ENCODE peak calls at places on chromosomes 1 and 21, in six cellular contexts. One of them, this sample, is unnamed.

GRCh38 chr1:18874600-18874999 is 15.1 kb upstream of the TAS1R2 start:
- DNase-seq in HEK293T: no peak
- DNase-seq in neural progenitor cell: no peak
- DNase-seq in activated T-helper 1 cell treated with anti-CD3 and anti-CD28 coated beads, Interleukin-12 subunit alpha, Interleukin-12 subunit beta, Interleukin-2, Interleukin-4 antibody, amounts not matched to agents 30 ng/mL and 10 ng/mL and 1 ng/mL, durations not matched to agents 14 hours and 24 hours and 36 hours: no peak
- DNase-seq in AML-193: no peak
- DNase-seq in stromal cell of bone marrow: no peak
- DNase-seq in this sample: no peak

GRCh38 chr21:15732290-15732995 is 2.7 kb downstream of the USP25 start:
- DNase-seq in neural progenitor cell: no peak
- DNase-seq in AML-193: peak; percentile 79
- DNase-seq in stromal cell of bone marrow: no peak
- DNase-seq in activated T-helper 1 cell treated with anti-CD3 and anti-CD28 coated beads, Interleukin-12 subunit alpha, Interleukin-12 subunit beta, Interleukin-2, Interleukin-4 antibody, amounts not matched to agents 30 ng/mL and 10 ng/mL and 1 ng/mL, durations not matched to agents 14 hours and 24 hours and 36 hours: no peak
- DNase-seq in HEK293T: no peak
- DNase-seq in this sample: no peak

GRCh38 chr21:34673006-34673405 is 4.2 kb downstream of the CLIC6 start:
- DNase-seq in neural progenitor cell: no peak
- DNase-seq in HEK293T: no peak
- DNase-seq in activated T-helper 1 cell treated with anti-CD3 and anti-CD28 coated beads, Interleukin-12 subunit alpha, Interleukin-12 subunit beta, Interleukin-2, Interleukin-4 antibody, amounts not matched to agents 30 ng/mL and 10 ng/mL and 1 ng/mL, durations not matched to agents 14 hours and 24 hours and 36 hours: no peak
- DNase-seq in AML-193: no peak
- DNase-seq in stromal cell of bone marrow: no peak
- DNase-seq in this sample: no peak

GRCh38 chr1:228275435-228276342 is 67.8 kb downstream of the OBSCN start:
- DNase-seq in stromal cell of bone marrow: peak; percentile 58
- DNase-seq in AML-193: peak; percentile 49
- DNase-seq in HEK293T: peak; percentile 46
- DNase-seq in activated T-helper 1 cell treated with anti-CD3 and anti-CD28 coated beads, Interleukin-12 subunit alpha, Interleukin-12 subunit beta, Interleukin-2, Interleukin-4 antibody, amounts not matched to agents 30 ng/mL and 10 ng/mL and 1 ng/mL, durations not matched to agents 14 hours and 24 hours and 36 hours: peak; percentile 83
- DNase-seq in neural progenitor cell: peak; percentile 96
- DNase-seq in this sample: peak; percentile 35

GRCh38 chr1:55402117-55402516 is 187.0 kb upstream of the USP24 start:
- DNase-seq in neural progenitor cell: no peak
- DNase-seq in activated T-helper 1 cell treated with anti-CD3 and anti-CD28 coated beads, Interleukin-12 subunit alpha, Interleukin-12 subunit beta, Interleukin-2, Interleukin-4 antibody, amounts not matched to agents 30 ng/mL and 10 ng/mL and 1 ng/mL, durations not matched to agents 14 hours and 24 hours and 36 hours: no peak
- DNase-seq in HEK293T: no peak
- DNase-seq in stromal cell of bone marrow: peak; percentile 68
- DNase-seq in AML-193: no peak
- DNase-seq in this sample: peak; percentile 35

GRCh38 chr1:77976433-77977076 is 2.3 kb downstream of the FUBP1 start:
- DNase-seq in neural progenitor cell: peak; percentile 18
- DNase-seq in AML-193: no peak
- DNase-seq in stromal cell of bone marrow: no peak
- DNase-seq in HEK293T: no peak
- DNase-seq in activated T-helper 1 cell treated with anti-CD3 and anti-CD28 coated beads, Interleukin-12 subunit alpha, Interleukin-12 subunit beta, Interleukin-2, Interleukin-4 antibody, amounts not matched to agents 30 ng/mL and 10 ng/mL and 1 ng/mL, durations not matched to agents 14 hours and 24 hours and 36 hours: no peak
- DNase-seq in this sample: no peak

GRCh38 chr1:3465091-3465934 is 10.8 kb downstream of the ARHGEF16 start:
- DNase-seq in stromal cell of bone marrow: no peak
- DNase-seq in activated T-helper 1 cell treated with anti-CD3 and anti-CD28 coated beads, Interleukin-12 subunit alpha, Interleukin-12 subunit beta, Interleukin-2, Interleukin-4 antibody, amounts not matched to agents 30 ng/mL and 10 ng/mL and 1 ng/mL, durations not matched to agents 14 hours and 24 hours and 36 hours: no peak
- DNase-seq in AML-193: no peak
- DNase-seq in HEK293T: no peak
- DNase-seq in neural progenitor cell: no peak
- DNase-seq in this sample: no peak

GRCh38 chr1:224513787-224514209 is 79.2 kb upstream of the WDR26 start:
- DNase-seq in stromal cell of bone marrow: peak; percentile 63
- DNase-seq in HEK293T: peak; percentile 95
- DNase-seq in neural progenitor cell: peak; percentile 91
- DNase-seq in activated T-helper 1 cell treated with anti-CD3 and anti-CD28 coated beads, Interleukin-12 subunit alpha, Interleukin-12 subunit beta, Interleukin-2, Interleukin-4 antibody, amounts not matched to agents 30 ng/mL and 10 ng/mL and 1 ng/mL, durations not matched to agents 14 hours and 24 hours and 36 hours: peak; percentile 71
- DNase-seq in AML-193: peak; percentile 60
- DNase-seq in this sample: no peak

GRCh38 chr1:8373547-8374270 is 55.8 kb downstream of the SLC45A1 start:
- DNase-seq in HEK293T: no peak
- DNase-seq in activated T-helper 1 cell treated with anti-CD3 and anti-CD28 coated beads, Interleukin-12 subunit alpha, Interleukin-12 subunit beta, Interleukin-2, Interleukin-4 antibody, amounts not matched to agents 30 ng/mL and 10 ng/mL and 1 ng/mL, durations not matched to agents 14 hours and 24 hours and 36 hours: no peak
- DNase-seq in neural progenitor cell: peak; percentile 81
- DNase-seq in stromal cell of bone marrow: peak; percentile 90
- DNase-seq in AML-193: no peak
- DNase-seq in this sample: peak; percentile 57

GRCh38 chr21:31397939-31398338 is 53.9 kb upstream of the TIAM1 start:
- DNase-seq in HEK293T: peak; percentile 34
- DNase-seq in neural progenitor cell: peak; percentile 27
- DNase-seq in AML-193: no peak
- DNase-seq in activated T-helper 1 cell treated with anti-CD3 and anti-CD28 coated beads, Interleukin-12 subunit alpha, Interleukin-12 subunit beta, Interleukin-2, Interleukin-4 antibody, amounts not matched to agents 30 ng/mL and 10 ng/mL and 1 ng/mL, durations not matched to agents 14 hours and 24 hours and 36 hours: peak; percentile 10
- DNase-seq in stromal cell of bone marrow: no peak
- DNase-seq in this sample: no peak

GRCh38 chr1:66542314-66542713 is 8.4 kb downstream of the SGIP1 start:
- DNase-seq in neural progenitor cell: no peak
- DNase-seq in stromal cell of bone marrow: no peak
- DNase-seq in AML-193: no peak
- DNase-seq in activated T-helper 1 cell treated with anti-CD3 and anti-CD28 coated beads, Interleukin-12 subunit alpha, Interleukin-12 subunit beta, Interleukin-2, Interleukin-4 antibody, amounts not matched to agents 30 ng/mL and 10 ng/mL and 1 ng/mL, durations not matched to agents 14 hours and 24 hours and 36 hours: no peak
- DNase-seq in HEK293T: no peak
- DNase-seq in this sample: no peak

GRCh38 chr1:201536542-201536941 is 2.4 kb upstream of the NAV1 start:
- DNase-seq in neural progenitor cell: no peak
- DNase-seq in HEK293T: no peak
- DNase-seq in AML-193: no peak
- DNase-seq in activated T-helper 1 cell treated with anti-CD3 and anti-CD28 coated beads, Interleukin-12 subunit alpha, Interleukin-12 subunit beta, Interleukin-2, Interleukin-4 antibody, amounts not matched to agents 30 ng/mL and 10 ng/mL and 1 ng/mL, durations not matched to agents 14 hours and 24 hours and 36 hours: no peak
- DNase-seq in stromal cell of bone marrow: peak; percentile 93
- DNase-seq in this sample: peak; percentile 79

GRCh38 chr1:116153692-116154031 is 42.5 kb downstream of the MAB21L3 start:
- DNase-seq in HEK293T: no peak
- DNase-seq in AML-193: no peak
- DNase-seq in neural progenitor cell: no peak
- DNase-seq in stromal cell of bone marrow: no peak
- DNase-seq in activated T-helper 1 cell treated with anti-CD3 and anti-CD28 coated beads, Interleukin-12 subunit alpha, Interleukin-12 subunit beta, Interleukin-2, Interleukin-4 antibody, amounts not matched to agents 30 ng/mL and 10 ng/mL and 1 ng/mL, durations not matched to agents 14 hours and 24 hours and 36 hours: no peak
- DNase-seq in this sample: no peak

GRCh38 chr21:17725339-17725738 is 93.8 kb downstream of the C21orf91 start:
- DNase-seq in HEK293T: no peak
- DNase-seq in stromal cell of bone marrow: no peak
- DNase-seq in AML-193: no peak
- DNase-seq in neural progenitor cell: no peak
- DNase-seq in activated T-helper 1 cell treated with anti-CD3 and anti-CD28 coated beads, Interleukin-12 subunit alpha, Interleukin-12 subunit beta, Interleukin-2, Interleukin-4 antibody, amounts not matched to agents 30 ng/mL and 10 ng/mL and 1 ng/mL, durations not matched to agents 14 hours and 24 hours and 36 hours: no peak
- DNase-seq in this sample: no peak

GRCh38 chr1:28259935-28260802 is 851 bp downstream of the SESN2 start:
- DNase-seq in neural progenitor cell: peak; percentile 97
- DNase-seq in AML-193: no peak
- DNase-seq in stromal cell of bone marrow: peak; percentile 84
- DNase-seq in HEK293T: peak; percentile 78
- DNase-seq in activated T-helper 1 cell treated with anti-CD3 and anti-CD28 coated beads, Interleukin-12 subunit alpha, Interleukin-12 subunit beta, Interleukin-2, Interleukin-4 antibody, amounts not matched to agents 30 ng/mL and 10 ng/mL and 1 ng/mL, durations not matched to agents 14 hours and 24 hours and 36 hours: peak; percentile 23
- DNase-seq in this sample: peak; percentile 47

GRCh38 chr1:50424045-50424939 is 1.0 kb upstream of the DMRTA2 start:
- DNase-seq in stromal cell of bone marrow: no peak
- DNase-seq in HEK293T: peak; percentile 46
- DNase-seq in neural progenitor cell: peak; percentile 29
- DNase-seq in AML-193: no peak
- DNase-seq in activated T-helper 1 cell treated with anti-CD3 and anti-CD28 coated beads, Interleukin-12 subunit alpha, Interleukin-12 subunit beta, Interleukin-2, Interleukin-4 antibody, amounts not matched to agents 30 ng/mL and 10 ng/mL and 1 ng/mL, durations not matched to agents 14 hours and 24 hours and 36 hours: no peak
- DNase-seq in this sample: no peak

GRCh38 chr21:17491716-17492414 is 21.0 kb upstream of the CXADR start:
- DNase-seq in neural progenitor cell: no peak
- DNase-seq in stromal cell of bone marrow: peak; percentile 99
- DNase-seq in AML-193: no peak
- DNase-seq in activated T-helper 1 cell treated with anti-CD3 and anti-CD28 coated beads, Interleukin-12 subunit alpha, Interleukin-12 subunit beta, Interleukin-2, Interleukin-4 antibody, amounts not matched to agents 30 ng/mL and 10 ng/mL and 1 ng/mL, durations not matched to agents 14 hours and 24 hours and 36 hours: no peak
- DNase-seq in HEK293T: no peak
- DNase-seq in this sample: peak; percentile 90

GRCh38 chr1:62241357-62242131 is 46.9 kb downstream of the L1TD1 start:
- DNase-seq in stromal cell of bone marrow: no peak
- DNase-seq in HEK293T: no peak
- DNase-seq in neural progenitor cell: no peak
- DNase-seq in activated T-helper 1 cell treated with anti-CD3 and anti-CD28 coated beads, Interleukin-12 subunit alpha, Interleukin-12 subunit beta, Interleukin-2, Interleukin-4 antibody, amounts not matched to agents 30 ng/mL and 10 ng/mL and 1 ng/mL, durations not matched to agents 14 hours and 24 hours and 36 hours: no peak
- DNase-seq in AML-193: no peak
- DNase-seq in this sample: no peak

GRCh38 chr1:154741747-154742495 is 128.2 kb downstream of the KCNN3 start:
- DNase-seq in activated T-helper 1 cell treated with anti-CD3 and anti-CD28 coated beads, Interleukin-12 subunit alpha, Interleukin-12 subunit beta, Interleukin-2, Interleukin-4 antibody, amounts not matched to agents 30 ng/mL and 10 ng/mL and 1 ng/mL, durations not matched to agents 14 hours and 24 hours and 36 hours: no peak
- DNase-seq in stromal cell of bone marrow: no peak
- DNase-seq in neural progenitor cell: peak; percentile 54
- DNase-seq in HEK293T: no peak
- DNase-seq in AML-193: no peak
- DNase-seq in this sample: no peak

GRCh38 chr1:204304067-204304466 is 55.7 kb downstream of the PLEKHA6 start:
- DNase-seq in neural progenitor cell: peak; percentile 68
- DNase-seq in AML-193: no peak
- DNase-seq in stromal cell of bone marrow: no peak
- DNase-seq in HEK293T: no peak
- DNase-seq in activated T-helper 1 cell treated with anti-CD3 and anti-CD28 coated beads, Interleukin-12 subunit alpha, Interleukin-12 subunit beta, Interleukin-2, Interleukin-4 antibody, amounts not matched to agents 30 ng/mL and 10 ng/mL and 1 ng/mL, durations not matched to agents 14 hours and 24 hours and 36 hours: no peak
- DNase-seq in this sample: no peak

GRCh38 chr1:196896355-196896754 is 8.5 kb downstream of the CFHR4 start:
- DNase-seq in neural progenitor cell: no peak
- DNase-seq in AML-193: no peak
- DNase-seq in stromal cell of bone marrow: no peak
- DNase-seq in HEK293T: no peak
- DNase-seq in activated T-helper 1 cell treated with anti-CD3 and anti-CD28 coated beads, Interleukin-12 subunit alpha, Interleukin-12 subunit beta, Interleukin-2, Interleukin-4 antibody, amounts not matched to agents 30 ng/mL and 10 ng/mL and 1 ng/mL, durations not matched to agents 14 hours and 24 hours and 36 hours: no peak
- DNase-seq in this sample: no peak

GRCh38 chr21:40846566-40847411 is at the start of gene DSCAM:
- DNase-seq in stromal cell of bone marrow: no peak
- DNase-seq in activated T-helper 1 cell treated with anti-CD3 and anti-CD28 coated beads, Interleukin-12 subunit alpha, Interleukin-12 subunit beta, Interleukin-2, Interleukin-4 antibody, amounts not matched to agents 30 ng/mL and 10 ng/mL and 1 ng/mL, durations not matched to agents 14 hours and 24 hours and 36 hours: no peak
- DNase-seq in HEK293T: no peak
- DNase-seq in AML-193: no peak
- DNase-seq in neural progenitor cell: peak; percentile 81
- DNase-seq in this sample: no peak

GRCh38 chr1:192860478-192861185 is 51.8 kb downstream of the RGS2 start:
- DNase-seq in stromal cell of bone marrow: no peak
- DNase-seq in AML-193: no peak
- DNase-seq in activated T-helper 1 cell treated with anti-CD3 and anti-CD28 coated beads, Interleukin-12 subunit alpha, Interleukin-12 subunit beta, Interleukin-2, Interleukin-4 antibody, amounts not matched to agents 30 ng/mL and 10 ng/mL and 1 ng/mL, durations not matched to agents 14 hours and 24 hours and 36 hours: no peak
- DNase-seq in neural progenitor cell: no peak
- DNase-seq in HEK293T: no peak
- DNase-seq in this sample: no peak

GRCh38 chr1:40422630-40423263 is 27.5 kb upstream of the ZFP69B start:
- DNase-seq in activated T-helper 1 cell treated with anti-CD3 and anti-CD28 coated beads, Interleukin-12 subunit alpha, Interleukin-12 subunit beta, Interleukin-2, Interleukin-4 antibody, amounts not matched to agents 30 ng/mL and 10 ng/mL and 1 ng/mL, durations not matched to agents 14 hours and 24 hours and 36 hours: no peak
- DNase-seq in neural progenitor cell: peak; percentile 10
- DNase-seq in HEK293T: no peak
- DNase-seq in AML-193: no peak
- DNase-seq in stromal cell of bone marrow: no peak
- DNase-seq in this sample: no peak

GRCh38 chr1:18505666-18506065 is 24.9 kb downstream of the KLHDC7A start:
- DNase-seq in activated T-helper 1 cell treated with anti-CD3 and anti-CD28 coated beads, Interleukin-12 subunit alpha, Interleukin-12 subunit beta, Interleukin-2, Interleukin-4 antibody, amounts not matched to agents 30 ng/mL and 10 ng/mL and 1 ng/mL, durations not matched to agents 14 hours and 24 hours and 36 hours: no peak
- DNase-seq in AML-193: no peak
- DNase-seq in HEK293T: no peak
- DNase-seq in neural progenitor cell: no peak
- DNase-seq in stromal cell of bone marrow: no peak
- DNase-seq in this sample: no peak

GRCh38 chr1:236845830-236846229 is 50.7 kb downstream of the MTR start:
- DNase-seq in stromal cell of bone marrow: no peak
- DNase-seq in HEK293T: no peak
- DNase-seq in neural progenitor cell: no peak
- DNase-seq in AML-193: no peak
- DNase-seq in activated T-helper 1 cell treated with anti-CD3 and anti-CD28 coated beads, Interleukin-12 subunit alpha, Interleukin-12 subunit beta, Interleukin-2, Interleukin-4 antibody, amounts not matched to agents 30 ng/mL and 10 ng/mL and 1 ng/mL, durations not matched to agents 14 hours and 24 hours and 36 hours: no peak
- DNase-seq in this sample: no peak

GRCh38 chr1:66250483-66250882 is 283.5 kb upstream of the SGIP1 start:
- DNase-seq in HEK293T: no peak
- DNase-seq in neural progenitor cell: no peak
- DNase-seq in AML-193: peak; percentile 49
- DNase-seq in stromal cell of bone marrow: peak; percentile 44
- DNase-seq in activated T-helper 1 cell treated with anti-CD3 and anti-CD28 coated beads, Interleukin-12 subunit alpha, Interleukin-12 subunit beta, Interleukin-2, Interleukin-4 antibody, amounts not matched to agents 30 ng/mL and 10 ng/mL and 1 ng/mL, durations not matched to agents 14 hours and 24 hours and 36 hours: no peak
- DNase-seq in this sample: no peak

GRCh38 chr21:25997788-25998611 is 172.6 kb downstream of the APP start:
- DNase-seq in stromal cell of bone marrow: no peak
- DNase-seq in HEK293T: no peak
- DNase-seq in activated T-helper 1 cell treated with anti-CD3 and anti-CD28 coated beads, Interleukin-12 subunit alpha, Interleukin-12 subunit beta, Interleukin-2, Interleukin-4 antibody, amounts not matched to agents 30 ng/mL and 10 ng/mL and 1 ng/mL, durations not matched to agents 14 hours and 24 hours and 36 hours: no peak
- DNase-seq in AML-193: no peak
- DNase-seq in neural progenitor cell: peak; percentile 88
- DNase-seq in this sample: no peak

GRCh38 chr1:237191403-237191802 is 149.4 kb downstream of the RYR2 start:
- DNase-seq in stromal cell of bone marrow: no peak
- DNase-seq in HEK293T: no peak
- DNase-seq in activated T-helper 1 cell treated with anti-CD3 and anti-CD28 coated beads, Interleukin-12 subunit alpha, Interleukin-12 subunit beta, Interleukin-2, Interleukin-4 antibody, amounts not matched to agents 30 ng/mL and 10 ng/mL and 1 ng/mL, durations not matched to agents 14 hours and 24 hours and 36 hours: no peak
- DNase-seq in neural progenitor cell: no peak
- DNase-seq in AML-193: no peak
- DNase-seq in this sample: no peak

GRCh38 chr1:108502624-108503023 is 52.5 kb downstream of the NBPF6 start:
- DNase-seq in activated T-helper 1 cell treated with anti-CD3 and anti-CD28 coated beads, Interleukin-12 subunit alpha, Interleukin-12 subunit beta, Interleukin-2, Interleukin-4 antibody, amounts not matched to agents 30 ng/mL and 10 ng/mL and 1 ng/mL, durations not matched to agents 14 hours and 24 hours and 36 hours: no peak
- DNase-seq in AML-193: no peak
- DNase-seq in neural progenitor cell: no peak
- DNase-seq in stromal cell of bone marrow: peak; percentile 29
- DNase-seq in HEK293T: no peak
- DNase-seq in this sample: peak; percentile 17

This sample was measured in AG09309.